ENCODE peak calls at places on chromosome 19, in seven cellular contexts. One of them, this sample, is unnamed.

GRCh38 chr19:46787040-46787330 is 1.4 kb downstream of the SLC1A5 start:
- DNase-seq in mucosa of descending colon: no peak
- DNase-seq in HEK293T: no peak
- DNase-seq in HL-60: no peak
- DNase-seq in psoas muscle: no peak
- DNase-seq in heart right ventricle: no peak
- DNase-seq in foreskin fibroblast: no peak
- DNase-seq in this sample: no peak

GRCh38 chr19:37905936-37906867 is at the start of gene WDR87:
- DNase-seq in mucosa of descending colon: peak
- DNase-seq in HEK293T: peak
- DNase-seq in HL-60: no peak
- DNase-seq in psoas muscle: no peak
- DNase-seq in heart right ventricle: no peak
- DNase-seq in foreskin fibroblast: peak
- DNase-seq in this sample: peak

GRCh38 chr19:33199441-33200265 is 5.5 kb downstream of the LRP3 start:
- DNase-seq in mucosa of descending colon: no peak
- DNase-seq in HEK293T: no peak
- DNase-seq in HL-60: no peak
- DNase-seq in psoas muscle: no peak
- DNase-seq in heart right ventricle: no peak
- DNase-seq in foreskin fibroblast: no peak
- DNase-seq in this sample: no peak

GRCh38 chr19:31301306-31301980 is 47.8 kb downstream of the TSHZ3 start:
- DNase-seq in mucosa of descending colon: no peak
- DNase-seq in HEK293T: no peak
- DNase-seq in HL-60: no peak
- DNase-seq in psoas muscle: no peak
- DNase-seq in heart right ventricle: no peak
- DNase-seq in foreskin fibroblast: no peak
- DNase-seq in this sample: no peak

GRCh38 chr19:41897820-41898219 is 14.8 kb downstream of the ARHGEF1 start:
- DNase-seq in mucosa of descending colon: no peak
- DNase-seq in HEK293T: no peak
- DNase-seq in HL-60: no peak
- DNase-seq in psoas muscle: no peak
- DNase-seq in heart right ventricle: no peak
- DNase-seq in foreskin fibroblast: no peak
- DNase-seq in this sample: no peak

GRCh38 chr19:46710687-46711086 is 6.2 kb downstream of the PRKD2 start:
- DNase-seq in mucosa of descending colon: peak
- DNase-seq in HEK293T: peak
- DNase-seq in HL-60: no peak
- DNase-seq in psoas muscle: no peak
- DNase-seq in heart right ventricle: no peak
- DNase-seq in foreskin fibroblast: no peak
- DNase-seq in this sample: no peak

GRCh38 chr19:46373573-46374359 is 26.9 kb downstream of the PPP5C start:
- DNase-seq in mucosa of descending colon: peak
- DNase-seq in HEK293T: no peak
- DNase-seq in HL-60: no peak
- DNase-seq in psoas muscle: peak
- DNase-seq in heart right ventricle: peak
- DNase-seq in foreskin fibroblast: peak
- DNase-seq in this sample: no peak

GRCh38 chr19:35846038-35846668 is 6.2 kb downstream of the NPHS1 start:
- DNase-seq in mucosa of descending colon: no peak
- DNase-seq in HEK293T: no peak
- DNase-seq in HL-60: no peak
- DNase-seq in psoas muscle: no peak
- DNase-seq in heart right ventricle: no peak
- DNase-seq in foreskin fibroblast: peak
- DNase-seq in this sample: no peak

GRCh38 chr19:3441089-3441985 is 39.0 kb downstream of the SMIM24 start:
- DNase-seq in mucosa of descending colon: no peak
- DNase-seq in HEK293T: no peak
- DNase-seq in HL-60: no peak
- DNase-seq in psoas muscle: no peak
- DNase-seq in heart right ventricle: no peak
- DNase-seq in foreskin fibroblast: no peak
- DNase-seq in this sample: no peak

GRCh38 chr19:46704379-46705076 is 12.4 kb downstream of the PRKD2 start:
- DNase-seq in mucosa of descending colon: peak
- DNase-seq in HEK293T: peak
- DNase-seq in HL-60: no peak
- DNase-seq in psoas muscle: peak
- DNase-seq in heart right ventricle: peak
- DNase-seq in foreskin fibroblast: peak
- DNase-seq in this sample: no peak

GRCh38 chr19:56562766-56563165 is 4.5 kb upstream of the ZNF470 start:
- DNase-seq in mucosa of descending colon: no peak
- DNase-seq in HEK293T: no peak
- DNase-seq in HL-60: no peak
- DNase-seq in psoas muscle: no peak
- DNase-seq in heart right ventricle: no peak
- DNase-seq in foreskin fibroblast: no peak
- DNase-seq in this sample: no peak

GRCh38 chr19:35375505-35376307 is 4.8 kb downstream of the GPR42 start:
- DNase-seq in mucosa of descending colon: no peak
- DNase-seq in HEK293T: no peak
- DNase-seq in HL-60: no peak
- DNase-seq in psoas muscle: no peak
- DNase-seq in heart right ventricle: no peak
- DNase-seq in foreskin fibroblast: no peak
- DNase-seq in this sample: no peak

GRCh38 chr19:51122112-51122981 is 2.4 kb upstream of the SIGLEC9 start:
- DNase-seq in mucosa of descending colon: peak
- DNase-seq in HEK293T: no peak
- DNase-seq in HL-60: no peak
- DNase-seq in psoas muscle: no peak
- DNase-seq in heart right ventricle: no peak
- DNase-seq in foreskin fibroblast: no peak
- DNase-seq in this sample: no peak

GRCh38 chr19:15014579-15014978 is 34.7 kb upstream of the CASP14 start:
- DNase-seq in mucosa of descending colon: no peak
- DNase-seq in HEK293T: peak
- DNase-seq in HL-60: no peak
- DNase-seq in psoas muscle: no peak
- DNase-seq in heart right ventricle: no peak
- DNase-seq in foreskin fibroblast: no peak
- DNase-seq in this sample: no peak

GRCh38 chr19:38565686-38566105 is 52.1 kb downstream of the MAP4K1 start:
- DNase-seq in mucosa of descending colon: no peak
- DNase-seq in HEK293T: no peak
- DNase-seq in HL-60: no peak
- DNase-seq in psoas muscle: no peak
- DNase-seq in heart right ventricle: no peak
- DNase-seq in foreskin fibroblast: no peak
- DNase-seq in this sample: no peak

GRCh38 chr19:3366761-3367571 is 583 bp downstream of the NFIC start:
- DNase-seq in mucosa of descending colon: peak
- DNase-seq in HEK293T: no peak
- DNase-seq in HL-60: peak
- DNase-seq in psoas muscle: peak
- DNase-seq in heart right ventricle: peak
- DNase-seq in foreskin fibroblast: peak
- DNase-seq in this sample: no peak

GRCh38 chr19:15393963-15394362 is 14.4 kb upstream of the AKAP8 start:
- DNase-seq in mucosa of descending colon: no peak
- DNase-seq in HEK293T: no peak
- DNase-seq in HL-60: no peak
- DNase-seq in psoas muscle: no peak
- DNase-seq in heart right ventricle: no peak
- DNase-seq in foreskin fibroblast: peak
- DNase-seq in this sample: no peak

GRCh38 chr19:7242601-7243258 is 51.5 kb downstream of the INSR start:
- DNase-seq in mucosa of descending colon: no peak
- DNase-seq in HEK293T: no peak
- DNase-seq in HL-60: peak
- DNase-seq in psoas muscle: no peak
- DNase-seq in heart right ventricle: peak
- DNase-seq in foreskin fibroblast: peak
- DNase-seq in this sample: no peak

GRCh38 chr19:3932931-3933810 is at the start of gene NMRK2:
- DNase-seq in mucosa of descending colon: no peak
- DNase-seq in HEK293T: no peak
- DNase-seq in HL-60: no peak
- DNase-seq in psoas muscle: peak
- DNase-seq in heart right ventricle: peak
- DNase-seq in foreskin fibroblast: no peak
- DNase-seq in this sample: no peak

GRCh38 chr19:33953592-33953991 is 156.9 kb downstream of the KCTD15 start:
- DNase-seq in mucosa of descending colon: no peak
- DNase-seq in HEK293T: no peak
- DNase-seq in HL-60: no peak
- DNase-seq in psoas muscle: no peak
- DNase-seq in heart right ventricle: no peak
- DNase-seq in foreskin fibroblast: no peak
- DNase-seq in this sample: no peak

GRCh38 chr19:36257512-36257876 is 42.6 kb downstream of the ZNF146 start:
- DNase-seq in mucosa of descending colon: no peak
- DNase-seq in HEK293T: no peak
- DNase-seq in HL-60: no peak
- DNase-seq in psoas muscle: peak
- DNase-seq in heart right ventricle: no peak
- DNase-seq in foreskin fibroblast: no peak
- DNase-seq in this sample: peak

GRCh38 chr19:11694533-11695439 is 44.0 kb downstream of the ZNF823 start:
- DNase-seq in mucosa of descending colon: peak
- DNase-seq in HEK293T: peak
- DNase-seq in HL-60: no peak
- DNase-seq in psoas muscle: peak
- DNase-seq in heart right ventricle: peak
- DNase-seq in foreskin fibroblast: peak
- DNase-seq in this sample: peak

GRCh38 chr19:21593008-21593427 is 87.6 kb downstream of the ZNF429 start:
- DNase-seq in mucosa of descending colon: no peak
- DNase-seq in HEK293T: no peak
- DNase-seq in HL-60: no peak
- DNase-seq in psoas muscle: no peak
- DNase-seq in heart right ventricle: no peak
- DNase-seq in foreskin fibroblast: no peak
- DNase-seq in this sample: no peak

GRCh38 chr19:18649371-18650047 is 12.7 kb downstream of the KLHL26 start:
- DNase-seq in mucosa of descending colon: peak
- DNase-seq in HEK293T: no peak
- DNase-seq in HL-60: no peak
- DNase-seq in psoas muscle: peak
- DNase-seq in heart right ventricle: peak
- DNase-seq in foreskin fibroblast: peak
- DNase-seq in this sample: no peak

This sample was measured in putamen.